ENCODE peak calls at places on chromosomes 6 and 20, in five cellular contexts. One of them, this sample, is unnamed.

GRCh38 chr6:3337521-3338350 is 79.0 kb downstream of the PSMG4 start:
- DNase-seq in immature natural killer cell: no peak
- DNase-seq in left ventricle myocardium superior: no peak
- DNase-seq in Kasumi-1: peak
- DNase-seq in occipital lobe: no peak
- DNase-seq in this sample: no peak

GRCh38 chr6:5557506-5557905 is 296.2 kb downstream of the FARS2 start:
- DNase-seq in immature natural killer cell: no peak
- DNase-seq in left ventricle myocardium superior: no peak
- DNase-seq in occipital lobe: no peak
- DNase-seq in Kasumi-1: no peak
- DNase-seq in this sample: no peak

GRCh38 chr6:132598473-132598872 is 8.9 kb upstream of the TAAR5 start:
- DNase-seq in Kasumi-1: peak
- DNase-seq in occipital lobe: no peak
- DNase-seq in left ventricle myocardium superior: no peak
- DNase-seq in immature natural killer cell: no peak
- DNase-seq in this sample: peak

GRCh38 chr6:90390379-90390778 is 93.7 kb upstream of the BACH2 start:
- DNase-seq in Kasumi-1: no peak
- DNase-seq in left ventricle myocardium superior: no peak
- DNase-seq in occipital lobe: no peak
- DNase-seq in immature natural killer cell: no peak
- DNase-seq in this sample: no peak

GRCh38 chr6:1326535-1327121 is 14.7 kb downstream of the FOXQ1 start:
- DNase-seq in Kasumi-1: no peak
- DNase-seq in immature natural killer cell: no peak
- DNase-seq in occipital lobe: no peak
- DNase-seq in left ventricle myocardium superior: no peak
- DNase-seq in this sample: no peak

GRCh38 chr20:41006936-41007871 is 21.4 kb upstream of the TOP1 start:
- DNase-seq in immature natural killer cell: no peak
- DNase-seq in left ventricle myocardium superior: no peak
- DNase-seq in occipital lobe: no peak
- DNase-seq in Kasumi-1: no peak
- DNase-seq in this sample: no peak

GRCh38 chr6:7769702-7770101 is 43.8 kb downstream of the BMP6 start:
- DNase-seq in Kasumi-1: no peak
- DNase-seq in left ventricle myocardium superior: no peak
- DNase-seq in immature natural killer cell: no peak
- DNase-seq in occipital lobe: no peak
- DNase-seq in this sample: no peak

GRCh38 chr6:46490425-46491200 is 636 bp downstream of the RCAN2 start:
- DNase-seq in occipital lobe: no peak
- DNase-seq in immature natural killer cell: no peak
- DNase-seq in left ventricle myocardium superior: peak
- DNase-seq in Kasumi-1: no peak
- DNase-seq in this sample: no peak

GRCh38 chr6:33794910-33795615 is 6.1 kb upstream of the LEMD2 start:
- DNase-seq in Kasumi-1: no peak
- DNase-seq in occipital lobe: no peak
- DNase-seq in immature natural killer cell: no peak
- DNase-seq in left ventricle myocardium superior: no peak
- DNase-seq in this sample: no peak

GRCh38 chr6:19052219-19052618 is 665.1 kb downstream of the RNF144B start:
- DNase-seq in occipital lobe: no peak
- DNase-seq in immature natural killer cell: no peak
- DNase-seq in Kasumi-1: no peak
- DNase-seq in left ventricle myocardium superior: no peak
- DNase-seq in this sample: no peak

GRCh38 chr6:154482858-154483257 is 27.6 kb downstream of the CNKSR3 start:
- DNase-seq in Kasumi-1: no peak
- DNase-seq in occipital lobe: no peak
- DNase-seq in immature natural killer cell: no peak
- DNase-seq in left ventricle myocardium superior: no peak
- DNase-seq in this sample: no peak

GRCh38 chr6:69813508-69813907 is 16.7 kb upstream of the LMBRD1 start:
- DNase-seq in immature natural killer cell: no peak
- DNase-seq in Kasumi-1: peak
- DNase-seq in left ventricle myocardium superior: no peak
- DNase-seq in occipital lobe: no peak
- DNase-seq in this sample: no peak

GRCh38 chr6:4262506-4262905 is 127.1 kb upstream of the ECI2 start:
- DNase-seq in immature natural killer cell: no peak
- DNase-seq in Kasumi-1: no peak
- DNase-seq in left ventricle myocardium superior: no peak
- DNase-seq in occipital lobe: no peak
- DNase-seq in this sample: no peak

GRCh38 chr6:53436904-53437303 is 88.2 kb upstream of the ELOVL5 start:
- DNase-seq in left ventricle myocardium superior: no peak
- DNase-seq in immature natural killer cell: no peak
- DNase-seq in Kasumi-1: peak
- DNase-seq in occipital lobe: no peak
- DNase-seq in this sample: peak

GRCh38 chr6:84466521-84466920 is 239.1 kb upstream of the CEP162 start:
- DNase-seq in left ventricle myocardium superior: no peak
- DNase-seq in occipital lobe: no peak
- DNase-seq in immature natural killer cell: no peak
- DNase-seq in Kasumi-1: no peak
- DNase-seq in this sample: no peak

GRCh38 chr6:32047084-32047478 is 8.9 kb downstream of the CYP21A2 start:
- DNase-seq in Kasumi-1: no peak
- DNase-seq in left ventricle myocardium superior: peak
- DNase-seq in occipital lobe: no peak
- DNase-seq in immature natural killer cell: no peak
- DNase-seq in this sample: no peak

GRCh38 chr6:45075246-45075645 is 252.9 kb upstream of the RUNX2 start:
- DNase-seq in left ventricle myocardium superior: no peak
- DNase-seq in immature natural killer cell: no peak
- DNase-seq in Kasumi-1: no peak
- DNase-seq in occipital lobe: no peak
- DNase-seq in this sample: no peak

GRCh38 chr6:163327936-163328335 is 86.6 kb upstream of the QKI start:
- DNase-seq in Kasumi-1: no peak
- DNase-seq in immature natural killer cell: no peak
- DNase-seq in occipital lobe: no peak
- DNase-seq in left ventricle myocardium superior: no peak
- DNase-seq in this sample: no peak

GRCh38 chr6:135280375-135281136 is 99.4 kb downstream of the MYB start:
- DNase-seq in occipital lobe: no peak
- DNase-seq in Kasumi-1: peak
- DNase-seq in left ventricle myocardium superior: no peak
- DNase-seq in immature natural killer cell: no peak
- DNase-seq in this sample: peak

GRCh38 chr6:36197739-36198221 is 1.2 kb downstream of the BRPF3 start:
- DNase-seq in immature natural killer cell: no peak
- DNase-seq in occipital lobe: no peak
- DNase-seq in Kasumi-1: no peak
- DNase-seq in left ventricle myocardium superior: peak
- DNase-seq in this sample: no peak